ENCODE peak calls at places on chromosomes 11 and 22, in seven cellular contexts. P, L, H, C, Q, O and W are unnamed samples.

GRCh38 chr11:1469911-1470680 is 16.5 kb downstream of the MOB2 start:
- DNase-seq in P (no peak), L (peak), H (no peak), C (no peak), Q (no peak), O (no peak), W (no peak)

GRCh38 chr11:82995754-82996398 is 75.8 kb downstream of the RAB30 start:
- DNase-seq in P (peak), L (no peak), H (no peak), C (no peak), Q (no peak), O (peak), W (peak)

GRCh38 chr11:86473991-86474833 is 99.5 kb downstream of the CCDC81 start:
- DNase-seq in P (peak), L (no peak), H (no peak), C (no peak), Q (peak), O (no peak), W (no peak)

GRCh38 chr22:19065929-19066328 is 56.3 kb downstream of the DGCR2 start:
- DNase-seq in P (no peak), L (peak), H (no peak), C (no peak), Q (no peak), O (no peak), W (no peak)

GRCh38 chr22:45574069-45574703 is 71.5 kb downstream of the FBLN1 start:
- DNase-seq in P (no peak), L (no peak), H (no peak), C (no peak), Q (no peak), O (no peak), W (no peak)

GRCh38 chr11:61290905-61291690 is 4.0 kb downstream of the VWCE start:
- DNase-seq in P (no peak), L (peak), H (no peak), C (no peak), Q (no peak), O (no peak), W (no peak)

GRCh38 chr22:24969588-24970301 is 17.2 kb downstream of the KIAA1671 start:
- DNase-seq in P (peak), L (no peak), H (no peak), C (peak), Q (no peak), O (no peak), W (no peak)

GRCh38 chr11:65148657-65149056 is 14.3 kb upstream of the SYVN1 start:
- DNase-seq in P (no peak), L (no peak), H (no peak), C (no peak), Q (no peak), O (no peak), W (no peak)

GRCh38 chr11:64755681-64756361 is 4.0 kb downstream of the PYGM start:
- DNase-seq in P (no peak), L (no peak), H (no peak), C (no peak), Q (no peak), O (no peak), W (peak)

GRCh38 chr11:122772945-122773344 is 65.4 kb upstream of the CRTAM start:
- DNase-seq in P (peak), L (no peak), H (no peak), C (no peak), Q (no peak), O (no peak), W (no peak)

GRCh38 chr11:132248585-132248984 is 878.2 kb downstream of the NTM start:
- DNase-seq in P (no peak), L (no peak), H (no peak), C (no peak), Q (no peak), O (no peak), W (no peak)

GRCh38 chr22:42990131-42990838 is 24.7 kb downstream of the PACSIN2 start:
- DNase-seq in P (peak), L (no peak), H (no peak), C (peak), Q (peak), O (no peak), W (no peak)

GRCh38 chr11:1453611-1454386 is 32.8 kb downstream of the MOB2 start:
- DNase-seq in P (no peak), L (no peak), H (peak), C (peak), Q (peak), O (peak), W (peak)

GRCh38 chr11:7892059-7892699 is 38.9 kb downstream of the OR10A6 start:
- DNase-seq in P (peak), L (no peak), H (no peak), C (no peak), Q (no peak), O (peak), W (peak)

GRCh38 chr11:94312339-94312738 is 8.0 kb downstream of the IZUMO1R start:
- DNase-seq in P (no peak), L (no peak), H (no peak), C (no peak), Q (no peak), O (no peak), W (no peak)

GRCh38 chr11:16827139-16827538 is 88.7 kb downstream of the C11orf58 start:
- DNase-seq in P (no peak), L (no peak), H (no peak), C (no peak), Q (no peak), O (no peak), W (no peak)

GRCh38 chr11:66543263-66544107 is 2.4 kb downstream of the ZDHHC24 start:
- DNase-seq in P (peak), L (peak), H (peak), C (no peak), Q (no peak), O (no peak), W (peak)
- TF ChIP-seq CTCF in P (peak), L (peak), H (peak), C (no peak), Q (no peak), O (no peak), W (peak)

DNA sequence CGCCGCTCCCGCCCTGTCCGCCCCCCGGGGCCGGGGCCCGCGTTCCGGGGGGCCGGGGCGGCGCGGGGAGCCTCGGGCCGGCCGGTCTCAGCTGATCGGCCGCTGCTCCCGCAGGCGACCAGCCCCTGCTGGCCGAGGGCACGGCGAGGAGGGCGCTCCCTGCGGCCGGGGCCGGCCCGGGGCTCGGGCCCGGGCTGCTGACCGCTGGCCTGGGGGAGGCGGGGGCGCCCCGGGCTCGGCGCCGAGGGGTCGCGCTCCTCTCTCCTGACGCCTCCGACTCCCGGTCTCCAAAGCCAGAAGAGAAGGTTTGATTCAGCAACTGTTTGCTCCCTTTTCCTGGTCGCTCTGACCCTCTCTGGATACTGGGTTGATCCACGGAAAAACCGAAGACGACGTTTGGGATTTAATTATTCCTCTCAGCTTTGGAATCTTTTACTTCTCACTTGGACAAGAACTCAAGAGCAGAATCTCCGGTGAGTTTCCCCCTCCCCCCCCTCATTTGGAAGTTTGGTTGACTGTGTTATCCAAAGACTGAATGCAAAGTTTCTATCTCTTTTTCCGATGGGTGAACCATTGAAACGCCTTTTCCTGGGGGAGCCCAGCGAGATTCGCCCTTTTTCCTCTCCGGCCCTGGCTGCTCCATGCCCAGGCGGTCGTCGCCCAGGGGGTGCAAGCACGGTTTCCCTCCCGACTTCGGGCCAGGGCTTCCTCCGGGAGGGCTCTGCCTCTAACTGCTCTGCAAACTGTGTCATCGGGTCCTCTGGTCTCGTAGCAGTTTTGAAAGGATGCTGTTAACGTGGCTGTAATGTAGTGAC is 721 bp downstream of the KDM2A start:
- DNase-seq in P (no peak), L (peak), H (peak), C (no peak), Q (peak), O (peak), W (peak)
- TF ChIP-seq CTCF in P (no peak), L (no peak), H (no peak), C (no peak), Q (no peak), O (no peak), W (no peak)

GRCh38 chr11:102733232-102733875 is 8.6 kb upstream of the MMP8 start:
- DNase-seq in P (peak), L (peak), H (peak), C (peak), Q (peak), O (peak), W (peak)
- TF ChIP-seq CTCF in P (peak), L (peak), H (peak), C (peak), Q (peak), O (peak), W (peak)

GRCh38 chr11:125872138-125872491 is 15.4 kb upstream of the HYLS1 start:
- DNase-seq in P (no peak), L (no peak), H (no peak), C (no peak), Q (no peak), O (peak), W (no peak)

GRCh38 chr11:125869526-125869925 is 17.9 kb upstream of the HYLS1 start:
- DNase-seq in P (peak), L (no peak), H (no peak), C (no peak), Q (no peak), O (no peak), W (no peak)

GRCh38 chr11:125873881-125874555 is 13.4 kb upstream of the HYLS1 start:
- DNase-seq in P (no peak), L (no peak), H (no peak), C (no peak), Q (no peak), O (no peak), W (no peak)

GRCh38 chr11:125874556-125875124 is 12.8 kb upstream of the HYLS1 start:
- DNase-seq in P (peak), L (no peak), H (no peak), C (peak), Q (peak), O (peak), W (peak)

DNA sequence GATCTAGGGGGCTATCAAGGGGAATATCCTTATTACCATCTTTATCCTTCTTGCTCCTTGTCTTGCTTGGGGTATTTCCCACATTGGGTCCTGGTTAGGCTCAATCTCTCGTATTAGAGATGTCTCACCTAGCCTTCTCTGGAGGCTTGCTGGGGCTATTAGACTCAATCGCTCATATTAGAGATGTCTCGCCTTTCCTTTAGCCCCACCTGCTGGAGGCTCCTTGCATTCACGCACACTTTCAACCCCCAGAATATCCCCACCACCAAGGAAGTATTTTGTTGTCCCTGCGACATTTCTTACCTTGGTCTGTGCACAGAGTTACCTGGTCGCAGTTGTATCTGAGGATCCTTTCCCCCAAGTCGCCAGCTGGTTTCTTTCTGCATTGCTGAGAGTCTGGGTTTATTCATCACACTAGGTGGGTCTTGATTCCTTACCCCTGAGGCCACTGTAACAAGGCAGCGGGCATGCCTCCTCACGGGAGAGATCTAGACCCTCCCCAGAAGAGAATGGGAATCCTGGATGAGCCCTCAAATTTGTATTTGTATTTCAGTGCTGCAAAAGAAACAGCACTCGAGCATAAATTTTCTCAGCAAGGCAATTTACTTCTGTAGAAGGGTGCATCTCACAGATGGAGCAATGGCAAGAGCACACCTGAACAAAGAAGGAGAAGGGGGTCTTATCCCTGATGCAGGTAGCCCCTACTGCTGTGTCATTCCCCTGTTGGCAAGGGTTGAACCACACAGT is 15.9 kb upstream of the HYLS1 start:
- DNase-seq in P (peak), L (no peak), H (no peak), C (peak), Q (peak), O (peak), W (no peak)
- TF ChIP-seq CTCF in P (peak), L (peak), H (peak), C (peak), Q (peak), O (peak), W (no peak)

DNA sequence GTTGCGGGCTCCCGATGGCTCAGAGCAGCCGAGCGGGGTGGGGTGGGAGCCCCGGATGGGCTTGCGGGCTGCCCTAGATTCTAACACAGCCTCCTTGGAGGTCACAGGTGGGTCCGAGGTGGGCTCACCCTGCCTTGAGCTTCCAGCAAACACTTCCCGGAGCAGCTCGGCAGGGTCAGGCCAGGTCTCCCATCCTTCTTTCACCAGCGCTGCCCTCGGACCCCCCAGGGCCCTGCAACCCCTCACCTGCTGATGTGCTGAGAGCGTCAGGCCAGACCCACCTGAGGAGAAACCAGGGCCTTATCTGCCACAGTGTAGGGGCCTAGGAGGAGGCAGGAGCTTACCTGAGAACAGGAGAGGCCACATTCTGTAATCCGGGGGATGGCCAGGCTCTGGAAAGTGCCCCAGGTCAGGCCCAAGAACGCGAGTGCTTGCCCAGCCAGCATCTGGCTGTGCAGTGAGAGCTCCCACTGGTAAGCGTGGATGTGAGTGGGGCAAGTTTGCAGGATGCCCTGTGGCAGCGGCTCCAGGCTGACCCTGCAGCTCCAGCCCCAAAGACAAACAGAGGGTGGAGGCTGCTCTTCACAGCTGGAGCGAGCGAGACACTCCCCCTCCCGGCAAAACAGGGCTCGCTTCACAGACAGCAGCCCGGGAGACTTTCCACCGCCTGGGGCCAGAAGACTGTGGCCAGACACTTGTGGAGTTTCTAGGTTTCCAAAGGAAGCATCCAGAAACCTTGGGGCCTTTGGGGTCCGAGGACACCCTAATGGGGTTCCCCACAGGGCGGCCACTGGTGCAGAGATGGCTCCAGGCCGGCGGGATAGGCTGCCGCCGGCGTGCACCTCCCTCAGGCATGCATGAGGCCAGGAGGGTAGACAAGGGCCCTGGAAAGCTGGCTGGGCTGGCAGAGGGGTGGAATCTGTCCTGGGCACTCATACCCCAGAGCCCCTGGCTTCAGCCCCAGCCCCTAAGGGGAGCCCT is at the start of gene IL17REL:
- DNase-seq in P (no peak), L (no peak), H (no peak), C (no peak), Q (no peak), O (no peak), W (no peak)
- TF ChIP-seq CTCF in P (peak), L (no peak), H (no peak), C (peak), Q (no peak), O (no peak), W (no peak)

GRCh38 chr22:50641696-50642607 is 14.0 kb upstream of the ARSA start:
- DNase-seq in P (peak), L (peak), H (no peak), C (peak), Q (no peak), O (no peak), W (no peak)
- TF ChIP-seq CTCF in P (peak), L (peak), H (no peak), C (peak), Q (no peak), O (peak), W (peak)